ENCODE peak calls at places on chromosomes 2 and 18, in eight cellular contexts. T is endothelial cell of umbilical vein, Z is vagina, P is stomach, I is sigmoid colon, S is GM12891, K is HepG2, U is suprapubic skin. G is an unnamed sample.

GRCh38 chr2:17599617-17600016 is 59.1 kb downstream of the VSNL1 start:
- DNase-seq in K (no peak), U (no peak), I (no peak), S (no peak), P (no peak), Z (no peak), T (no peak), G (no peak)

GRCh38 chr2:89767581-89768435 is 1076.3 kb downstream of the RPIA start:
- DNase-seq in I (peak; percentile 61), U (peak; percentile 59), P (peak; percentile 26), S (no peak), Z (no peak), T (no peak), K (no peak), G (no peak)

GRCh38 chr2:74835831-74836674 is 2.1 kb downstream of the HK2 start:
- DNase-seq in S (peak; percentile 59), I (no peak), K (peak; percentile 85), U (no peak), T (peak; percentile 54), P (no peak), Z (no peak), G (no peak)

GRCh38 chr2:224009605-224010330 is 29.3 kb downstream of the SERPINE2 start:
- DNase-seq in P (no peak), I (no peak), Z (no peak), K (no peak), U (no peak), T (peak; percentile 6), S (no peak), G (no peak)

GRCh38 chr2:134582547-134582899 is 136.3 kb downstream of the TMEM163 start:
- DNase-seq in T (no peak), I (no peak), Z (no peak), S (no peak), P (no peak), U (no peak), K (no peak), G (no peak)

GRCh38 chr2:163611557-163611906 is 124.3 kb downstream of the FIGN start:
- DNase-seq in S (no peak), U (no peak), K (no peak), I (no peak), P (no peak), Z (no peak), T (no peak), G (no peak)

GRCh38 chr18:6414118-6414722 is 491 bp downstream of the L3MBTL4 start:
- DNase-seq in U (peak; percentile 84), T (no peak), P (peak; percentile 84), Z (no peak), S (peak; percentile 76), I (peak; percentile 80), K (peak; percentile 22), G (peak; percentile 68)

GRCh38 chr2:64799592-64800252 is 146.0 kb upstream of the SERTAD2 start:
- DNase-seq in I (no peak), U (no peak), P (peak; percentile 39), T (no peak), S (no peak), Z (no peak), K (no peak), G (no peak)

GRCh38 chr18:27713037-27713726 is 463.7 kb downstream of the CDH2 start:
- DNase-seq in Z (no peak), P (no peak), I (no peak), T (no peak), K (no peak), S (no peak), U (no peak), G (no peak)

GRCh38 chr2:42590176-42590575 is 21.7 kb downstream of the MTA3 start:
- DNase-seq in S (no peak), U (no peak), K (no peak), T (no peak), P (peak; percentile 1), I (no peak), Z (no peak), G (no peak)

GRCh38 chr18:77061946-77062517 is 70.6 kb downstream of the MBP start:
- DNase-seq in S (no peak), I (no peak), K (no peak), P (no peak), T (no peak), Z (no peak), U (no peak), G (no peak)

GRCh38 chr2:233037078-233037477 is 4.6 kb downstream of the NEU2 start:
- DNase-seq in I (no peak), U (no peak), T (no peak), S (no peak), Z (no peak), K (no peak), P (no peak), G (no peak)

GRCh38 chr18:1017227-1017626 is 112.6 kb downstream of the ADCYAP1 start:
- DNase-seq in U (no peak), K (no peak), T (no peak), I (no peak), Z (no peak), P (no peak), S (no peak), G (no peak)

GRCh38 chr2:215432759-215433594 is 2.9 kb downstream of the FN1 start:
- DNase-seq in K (no peak), P (no peak), U (no peak), I (no peak), S (no peak), Z (no peak), T (peak; percentile 31), G (no peak)

GRCh38 chr2:220162320-220162719 is 534.9 kb downstream of the SLC4A3 start:
- DNase-seq in S (no peak), T (no peak), P (no peak), U (no peak), K (no peak), I (no peak), Z (no peak), G (no peak)

GRCh38 chr2:192459422-192459821 is 264.7 kb upstream of the TMEFF2 start:
- DNase-seq in K (no peak), S (no peak), I (no peak), Z (no peak), U (no peak), P (no peak), T (no peak), G (no peak)

GRCh38 chr2:183709829-183710228 is 585.6 kb downstream of the NUP35 start:
- DNase-seq in Z (no peak), U (no peak), S (no peak), P (no peak), K (no peak), I (no peak), T (no peak), G (no peak)

GRCh38 chr18:13415736-13416135 is 197.2 kb downstream of the LDLRAD4 start:
- DNase-seq in Z (no peak), T (no peak), P (no peak), I (no peak), S (no peak), U (no peak), K (no peak), G (no peak)

GRCh38 chr2:66981074-66981473 is 416.1 kb upstream of the ETAA1 start:
- DNase-seq in T (no peak), S (no peak), U (no peak), P (no peak), I (no peak), Z (no peak), K (no peak), G (no peak)

GRCh38 chr2:88671786-88672427 is 19.6 kb upstream of the RPIA start:
- DNase-seq in U (no peak), I (no peak), Z (no peak), K (peak; percentile 50), P (no peak), T (peak; percentile 69), S (no peak), G (peak; percentile 8)

GRCh38 chr2:234670052-234670451 is 173.2 kb upstream of the ARL4C start:
- DNase-seq in S (no peak), K (no peak), P (no peak), U (no peak), I (no peak), Z (no peak), T (peak; percentile 39), G (no peak)

GRCh38 chr18:26477828-26478466 is 70.4 kb downstream of the KCTD1 start:
- DNase-seq in U (no peak), S (no peak), Z (no peak), P (no peak), K (no peak), I (no peak), T (no peak), G (no peak)
- TF ChIP-seq POLR2AphosphoS5 in U (no peak), S (no peak), Z (no peak), P (no peak), K (no peak), I (no peak), T (no peak), G (no peak)

GRCh38 chr2:24269270-24269669 is 91.1 kb downstream of the ITSN2 start:
- DNase-seq in P (no peak), T (peak; percentile 70), I (no peak), Z (no peak), U (no peak), K (peak; percentile 47), S (no peak), G (no peak)
- TF ChIP-seq POLR2A in P (no peak), T (no peak), I (no peak), Z (no peak), U (no peak), K (no peak), S (no peak), G (no peak)

DNA sequence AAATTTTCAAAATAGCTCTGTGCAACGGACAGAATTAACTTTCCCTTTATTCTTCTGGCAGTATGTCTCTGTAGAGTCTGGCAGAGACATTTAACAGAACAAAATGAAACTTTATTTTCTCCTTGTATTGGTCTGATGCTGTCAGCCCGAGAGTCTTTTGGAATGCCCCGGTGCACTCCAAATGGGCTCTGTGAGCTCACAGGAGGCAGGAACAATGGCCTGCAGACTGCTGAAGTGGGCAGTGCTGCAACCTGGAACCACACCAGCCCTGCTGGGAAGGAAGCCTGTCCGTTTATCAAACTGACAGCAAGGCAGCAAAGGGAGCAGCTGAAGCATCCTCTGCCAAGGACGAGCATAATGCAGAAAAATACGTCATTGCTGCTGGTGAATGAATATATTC is 207.8 kb upstream of the TANK start:
- DNase-seq in U (no peak), S (no peak), K (no peak), P (no peak), I (peak; percentile 85), Z (no peak), T (peak; percentile 53), G (no peak)
- TF ChIP-seq POLR2AphosphoS5 in U (no peak), S (no peak), K (no peak), P (no peak), I (peak; percentile 69), Z (peak; percentile 44), T (no peak), G (no peak)

GRCh38 chr2:237304763-237305514 is 109.0 kb downstream of the COL6A3 start:
- DNase-seq in U (no peak), S (no peak), K (no peak), P (no peak), T (no peak), Z (no peak), I (no peak), G (no peak)

GRCh38 chr2:237305579-237305978 is 108.4 kb downstream of the COL6A3 start:
- DNase-seq in U (no peak), P (no peak), T (no peak), K (no peak), S (no peak), Z (no peak), I (no peak), G (no peak)

GRCh38 chr2:237307495-237307894 is 106.5 kb downstream of the COL6A3 start:
- DNase-seq in Z (no peak), P (no peak), T (no peak), S (no peak), I (no peak), U (no peak), K (no peak), G (no peak)

GRCh38 chr2:237306083-237306786 is 107.7 kb downstream of the COL6A3 start:
- DNase-seq in T (no peak), S (no peak), I (no peak), Z (no peak), P (no peak), K (no peak), U (no peak), G (no peak)

GRCh38 chr2:237306787-237307170 is 107.2 kb downstream of the COL6A3 start:
- DNase-seq in Z (no peak), K (no peak), S (no peak), I (no peak), P (no peak), U (no peak), T (no peak), G (no peak)
- TF ChIP-seq POLR2A in Z (no peak), K (no peak), S (no peak), I (no peak), P (no peak), U (no peak), T (no peak), G (no peak)

G was measured in prostate gland.